ENCODE peak calls at places on chromosomes 11 and 22, in eight cellular contexts. O is activated CD4-positive, alpha-beta T cell treated with anti-CD3 and anti-CD28 coated beads, Interleukin-2, amount 50 U/mL, for 24 hours; D is body of pancreas; P is SK-N-SH; A is right lobe of liver; K is cardiac fibroblast; W is LoVo; M is T-helper 9 cell. L is an unnamed sample.

GRCh38 chr11:64007160-64007628 is 21.0 kb downstream of the OTUB1 start:
- DNase-seq in W (no peak), K (peak), M (no peak), P (peak), O (no peak), D (no peak), A (peak), L (peak)

GRCh38 chr11:15938983-15939382 is 417.4 kb downstream of the SOX6 start:
- DNase-seq in P (no peak), A (no peak), W (no peak), O (no peak), D (no peak), M (no peak), K (no peak), L (no peak)

GRCh38 chr22:46906326-46907045 is 144.0 kb downstream of the TBC1D22A start:
- DNase-seq in K (no peak), P (no peak), M (no peak), D (no peak), O (no peak), A (no peak), W (no peak), L (no peak)

GRCh38 chr11:64598106-64598796 is 7.2 kb downstream of the SLC22A12 start:
- DNase-seq in A (peak), O (no peak), W (no peak), P (peak), D (no peak), M (no peak), K (no peak), L (no peak)

GRCh38 chr11:120184946-120185677 is 25.7 kb upstream of the OAF start:
- DNase-seq in W (no peak), A (peak), P (peak), D (peak), K (no peak), O (no peak), M (no peak), L (peak)

GRCh38 chr11:35927067-35927466 is 16.8 kb upstream of the LDLRAD3 start:
- DNase-seq in K (no peak), W (no peak), M (no peak), D (no peak), A (no peak), P (peak), O (no peak), L (no peak)

GRCh38 chr11:32043737-32044515 is 46.9 kb upstream of the RCN1 start:
- DNase-seq in M (no peak), A (no peak), P (no peak), D (no peak), O (no peak), W (no peak), K (no peak), L (no peak)

GRCh38 chr11:85893378-85893777 is 38.2 kb downstream of the CCDC83 start:
- DNase-seq in O (no peak), A (no peak), D (no peak), P (no peak), K (no peak), W (no peak), M (no peak), L (no peak)

GRCh38 chr11:26985941-26986340 is 8.0 kb upstream of the FIBIN start:
- DNase-seq in M (no peak), W (no peak), O (no peak), A (no peak), K (peak), D (no peak), P (no peak), L (no peak)

GRCh38 chr11:2305862-2306823 is 4.3 kb downstream of the TSPAN32 start:
- DNase-seq in M (no peak), P (peak), A (no peak), K (peak), W (no peak), D (peak), O (no peak), L (peak)

GRCh38 chr11:407651-408080 is 7.1 kb downstream of the SIGIRR start:
- DNase-seq in O (no peak), M (no peak), P (no peak), A (no peak), W (no peak), D (no peak), K (no peak), L (no peak)

GRCh38 chr11:87425943-87426342 is 388.2 kb downstream of the TMEM135 start:
- DNase-seq in W (no peak), D (no peak), M (no peak), K (peak), P (no peak), A (no peak), O (no peak), L (no peak)

GRCh38 chr22:43998865-43999264 is 25.2 kb upstream of the PARVB start:
- DNase-seq in K (no peak), D (no peak), P (no peak), M (no peak), W (no peak), O (no peak), A (no peak), L (no peak)

GRCh38 chr11:94525933-94526332 is 13.7 kb downstream of the C11orf97 start:
- DNase-seq in M (no peak), A (peak), W (peak), P (no peak), O (no peak), D (peak), K (peak), L (peak)

GRCh38 chr11:35343033-35343598 is 76.2 kb downstream of the SLC1A2 start:
- DNase-seq in P (no peak), A (no peak), W (no peak), M (no peak), O (peak), K (no peak), D (no peak), L (no peak)

GRCh38 chr11:46879056-46879585 is 33.0 kb upstream of the CKAP5 start:
- DNase-seq in K (no peak), D (no peak), M (no peak), W (no peak), O (no peak), A (no peak), P (no peak), L (no peak)

GRCh38 chr11:12618743-12619540 is 55.3 kb upstream of the TEAD1 start:
- DNase-seq in M (no peak), A (no peak), P (no peak), O (no peak), K (no peak), D (no peak), W (no peak), L (no peak)

GRCh38 chr11:60130496-60130895 is 42.0 kb downstream of the MS4A2 start:
- DNase-seq in P (peak), A (no peak), W (peak), M (no peak), D (peak), K (peak), O (no peak), L (peak)

GRCh38 chr11:107018902-107019493 is 722 bp upstream of the GUCY1A2 start:
- DNase-seq in W (no peak), D (peak), O (no peak), A (peak), M (no peak), P (peak), K (peak), L (peak)

GRCh38 chr11:126355324-126355925 is at the start of gene ST3GAL4:
- DNase-seq in W (peak), O (peak), K (peak), D (peak), A (peak), P (peak), M (peak), L (peak)

GRCh38 chr11:80371931-80372330 is 931.1 kb upstream of the TENM4 start:
- DNase-seq in K (no peak), P (no peak), D (no peak), O (no peak), A (no peak), M (no peak), W (no peak), L (no peak)

L was measured in colonic mucosa.